ENCODE peak calls at places on chromosomes 6 and 20, in seven cellular contexts. J is GM12891, U is stomach, D is tibial nerve, P is upper lobe of left lung, R is IMR-90, E is GM12892. G is an unnamed sample.

GRCh38 chr20:17859616-17860232 is 108.9 kb downstream of the SNX5 start:
- DNase-seq in U (no peak), P (peak; percentile 68), R (no peak), D (no peak), J (peak; percentile 59), E (peak; percentile 50), G (no peak)

GRCh38 chr6:166032366-166033171 is 135.1 kb downstream of the TBXT start:
- DNase-seq in R (peak; percentile 90), J (no peak), P (no peak), E (no peak), U (no peak), D (no peak), G (no peak)

GRCh38 chr6:170485159-170485558 is 67.9 kb downstream of the PSMB1 start:
- DNase-seq in E (no peak), D (no peak), U (no peak), R (no peak), J (no peak), P (no peak), G (no peak)

GRCh38 chr6:25122001-25122400 is 157.2 kb upstream of the CARMIL1 start:
- DNase-seq in R (peak; percentile 6), U (no peak), P (no peak), D (no peak), J (no peak), E (no peak), G (no peak)

GRCh38 chr20:30376767-30377658 is 880.5 kb upstream of the DEFB115 start:
- DNase-seq in R (peak; percentile 79), J (peak; percentile 8), E (peak; percentile 2), D (peak; percentile 47), P (peak; percentile 95), U (peak; percentile 58), G (peak; percentile 40)

GRCh38 chr6:41527721-41528408 is 18.3 kb upstream of the FOXP4 start:
- DNase-seq in J (no peak), R (peak; percentile 24), E (no peak), U (peak; percentile 65), D (no peak), P (peak; percentile 60), G (no peak)

GRCh38 chr6:43219119-43219518 is 10.2 kb downstream of the DNPH1 start:
- DNase-seq in D (no peak), U (no peak), R (no peak), J (no peak), P (no peak), E (no peak), G (no peak)

GRCh38 chr20:8557711-8558110 is 425.6 kb downstream of the PLCB1 start:
- DNase-seq in E (no peak), J (no peak), U (no peak), R (peak; percentile 59), D (no peak), P (no peak), G (no peak)

GRCh38 chr6:30720738-30721197 is 616 bp downstream of the TUBB start:
- DNase-seq in J (no peak), D (peak; percentile 52), U (peak; percentile 65), P (peak; percentile 91), E (no peak), R (peak; percentile 32), G (no peak)

GRCh38 chr6:106197441-106197840 is 111.3 kb downstream of the PRDM1 start:
- DNase-seq in E (no peak), P (no peak), R (no peak), U (no peak), J (no peak), D (no peak), G (no peak)

GRCh38 chr6:155528982-155529453 is 73.4 kb upstream of the NOX3 start:
- DNase-seq in D (no peak), J (no peak), R (peak; percentile 94), U (no peak), P (no peak), E (no peak), G (no peak)

GRCh38 chr6:70884074-70884983 is 72.5 kb downstream of the B3GAT2 start:
- DNase-seq in D (no peak), U (peak; percentile 62), E (peak; percentile 51), P (peak; percentile 36), R (peak; percentile 33), J (peak; percentile 62), G (peak; percentile 50)

DNA sequence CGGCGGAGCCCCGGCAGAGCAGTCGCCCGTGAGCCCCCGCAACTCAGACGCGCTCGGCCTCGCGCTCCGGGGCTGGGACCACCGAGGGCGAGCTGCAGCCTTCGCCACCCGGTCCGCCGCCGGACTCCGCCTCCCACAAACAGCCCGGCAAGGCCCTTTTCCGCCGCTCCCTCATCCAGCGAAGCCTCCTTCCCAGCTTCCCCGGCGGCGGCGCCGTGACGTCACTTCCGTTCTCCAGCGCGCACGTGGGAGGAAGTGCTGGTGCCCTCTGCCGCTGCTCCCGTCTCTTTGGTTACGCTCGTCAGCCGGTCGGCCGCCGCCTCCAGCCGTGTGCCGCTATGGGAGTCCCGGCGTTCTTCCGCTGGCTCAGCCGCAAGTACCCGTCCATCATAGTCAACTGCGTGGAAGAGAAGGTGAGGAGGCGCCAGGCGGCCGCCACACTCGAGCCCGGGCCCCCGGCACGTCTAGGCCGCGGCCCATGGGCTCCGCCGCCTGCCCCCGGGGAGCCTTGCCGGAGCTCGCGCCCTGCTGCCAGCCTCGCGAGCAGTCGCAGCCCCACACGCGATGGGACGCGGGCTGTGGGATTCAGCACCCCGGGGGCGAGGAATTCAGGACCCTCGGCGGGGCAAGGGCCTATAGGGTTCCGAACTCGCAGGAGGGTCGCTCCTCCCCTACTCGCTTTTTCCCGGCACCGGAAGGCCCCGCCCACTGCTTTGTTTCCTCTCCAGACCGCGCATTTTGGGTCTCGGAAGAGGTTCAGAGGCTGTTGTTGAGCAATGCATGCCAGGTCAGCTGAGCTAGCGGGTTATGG is at the start of gene XRN2:
- DNase-seq in R (peak; percentile 93), J (peak; percentile 84), D (peak; percentile 90), U (peak; percentile 96), P (peak; percentile 100), E (peak; percentile 78), G (peak; percentile 86)
- TF ChIP-seq POLR2A in R (peak; percentile 85), J (peak; percentile 91), D (peak; percentile 48), U (peak; percentile 60), P (no peak), E (peak; percentile 96), G (peak; percentile 95)

GRCh38 chr6:82363368-82364086 is at the start of gene TPBG:
- DNase-seq in R (peak; percentile 82), J (peak; percentile 13), E (peak; percentile 31), U (peak; percentile 58), D (no peak), P (peak; percentile 88), G (peak; percentile 55)

GRCh38 chr6:82365011-82365751 is 1.6 kb downstream of the TPBG start:
- DNase-seq in P (peak; percentile 88), D (no peak), U (peak; percentile 42), J (no peak), R (peak; percentile 35), E (peak; percentile 19), G (peak; percentile 31)

GRCh38 chr6:82362144-82362543 is 1.5 kb upstream of the TPBG start:
- DNase-seq in J (no peak), R (no peak), P (no peak), E (no peak), D (no peak), U (no peak), G (no peak)

GRCh38 chr6:82362868-82363267 is 749 bp upstream of the TPBG start:
- DNase-seq in R (peak; percentile 94), E (no peak), D (no peak), U (no peak), P (no peak), J (no peak), G (no peak)

DNA sequence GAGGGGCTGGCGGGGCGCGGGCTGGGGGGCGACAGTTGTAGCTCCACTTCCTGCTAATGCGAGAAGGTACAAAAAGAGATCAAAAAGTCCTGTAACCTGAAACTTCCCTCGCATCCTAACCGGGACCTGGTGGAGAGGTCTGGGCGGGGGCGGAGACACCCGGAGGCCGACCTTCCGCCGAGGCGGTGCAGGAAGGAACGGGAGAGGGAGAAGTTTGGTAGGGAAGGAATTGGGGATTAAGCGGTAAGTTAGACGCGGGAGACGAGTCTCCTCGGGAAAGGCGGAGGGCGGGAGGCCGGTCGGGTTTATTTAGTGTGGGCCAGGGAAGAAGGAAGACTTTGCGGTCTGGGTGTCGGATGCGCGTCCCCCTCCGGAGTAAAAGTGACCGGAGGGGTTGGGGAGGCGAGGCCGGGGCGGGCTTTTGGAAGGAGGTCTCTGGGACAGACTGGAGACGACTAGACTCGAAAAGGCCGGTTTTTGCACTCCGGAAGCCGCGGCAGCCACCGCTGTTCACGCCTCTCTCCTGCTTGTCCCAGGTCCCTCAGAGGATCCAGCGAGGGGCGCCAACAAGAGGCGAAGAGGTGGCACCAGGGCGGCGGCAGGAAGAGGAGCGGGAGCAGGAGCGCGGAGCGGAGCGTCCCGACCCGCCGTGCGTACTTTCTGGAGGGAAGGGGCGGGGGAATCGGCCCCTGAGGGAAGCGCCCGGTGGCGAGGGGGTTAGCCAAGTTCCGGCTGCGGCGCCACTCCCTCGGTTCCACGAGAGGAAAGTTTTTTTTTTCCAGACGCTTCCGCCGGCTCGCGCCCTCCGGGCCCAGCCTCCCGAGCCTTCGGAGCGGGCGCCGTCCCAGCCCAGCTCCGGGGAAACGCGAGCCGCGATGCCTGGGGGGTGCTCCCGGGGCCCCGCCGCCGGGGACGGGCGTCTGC is 732 bp downstream of the TPBG start:
- DNase-seq in R (peak; percentile 60), U (peak; percentile 49), P (peak; percentile 89), E (peak; percentile 13), D (peak; percentile 17), J (peak; percentile 18), G (peak; percentile 57)
- TF ChIP-seq POLR2A in R (peak; percentile 1), U (no peak), P (no peak), E (no peak), D (no peak), J (no peak), G (peak; percentile 30)

GRCh38 chr6:137487181-137487910 is 6.8 kb downstream of the OLIG3 start:
- DNase-seq in R (no peak), J (no peak), D (no peak), U (no peak), E (no peak), P (peak; percentile 35), G (no peak)

GRCh38 chr6:137489410-137490371 is 4.5 kb downstream of the OLIG3 start:
- DNase-seq in P (peak; percentile 40), J (no peak), U (no peak), E (no peak), D (no peak), R (no peak), G (no peak)

GRCh38 chr6:137488736-137489409 is 5.3 kb downstream of the OLIG3 start:
- DNase-seq in P (peak; percentile 83), D (no peak), R (no peak), E (no peak), U (no peak), J (peak; percentile 9), G (no peak)

GRCh38 chr6:137487947-137488735 is 6.1 kb downstream of the OLIG3 start:
- DNase-seq in P (peak; percentile 84), E (no peak), U (no peak), J (peak; percentile 32), D (no peak), R (no peak), G (no peak)

DNA sequence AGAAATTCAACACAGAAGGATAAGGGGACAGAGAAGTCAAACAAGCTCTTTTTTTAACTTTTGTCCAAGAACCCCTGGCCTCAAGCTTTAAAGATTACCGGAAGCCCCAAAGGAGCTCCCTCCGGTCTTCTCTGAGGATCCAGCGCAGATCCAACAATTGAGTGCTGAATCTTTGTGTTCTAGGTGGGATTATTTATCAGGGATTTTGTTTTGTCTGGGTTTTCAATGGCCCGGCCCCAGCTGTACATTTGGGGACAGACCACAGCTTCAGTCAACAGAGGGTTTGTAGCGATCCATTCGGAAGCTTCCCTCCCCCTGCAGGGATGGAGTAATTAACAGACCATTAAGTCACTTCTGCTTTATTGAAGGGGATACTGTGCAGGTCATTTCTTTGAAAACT is 7.8 kb downstream of the OLIG3 start:
- DNase-seq in P (no peak), D (no peak), U (no peak), E (no peak), J (no peak), R (no peak), G (no peak)
- TF ChIP-seq POLR2A in P (no peak), D (no peak), U (no peak), E (no peak), J (no peak), R (no peak), G (no peak)

GRCh38 chr20:49915380-49916145 is at the start of gene SPATA2:
- DNase-seq in R (peak; percentile 94), D (peak; percentile 97), P (peak; percentile 95), U (peak; percentile 98), J (peak; percentile 92), E (peak; percentile 93), G (peak; percentile 95)
- TF ChIP-seq POLR2A in R (peak; percentile 96), D (peak; percentile 58), P (no peak), U (peak; percentile 39), J (peak; percentile 30), E (peak; percentile 85), G (peak; percentile 58)

G was measured in H54.